ENCODE peak calls at places on chromosomes 12 and 14, in four cellular contexts. U, I, H and E are unnamed samples. For H3K9me3, the result is how much of the 10 kb centered on the place peaks cover.

GRCh38 chr12:59405992-59406391 is 189.8 kb upstream of the SLC16A7 start:
- DNase-seq in U (no peak), H (no peak), I (no peak), E (no peak)

GRCh38 chr12:16636435-16637055 is 30.6 kb upstream of the LMO3 start:
- DNase-seq in I (no peak), U (no peak), H (no peak), E (no peak)

GRCh38 chr14:32702571-32702970 is 236.1 kb upstream of the NPAS3 start:
- DNase-seq in I (peak), H (no peak), U (peak), E (peak)

GRCh38 chr14:101909371-101910096 is 54.8 kb upstream of the DYNC1H1 start:
- DNase-seq in U (no peak), I (no peak), H (no peak), E (no peak)

GRCh38 chr12:77104792-77105191 is 39.4 kb upstream of the E2F7 start:
- DNase-seq in I (no peak), U (no peak), H (no peak), E (no peak)

GRCh38 chr12:107337354-107338095 is 244.2 kb upstream of the CRY1 start:
- DNase-seq in H (no peak), I (no peak), U (no peak), E (no peak)

GRCh38 chr12:5546616-5547015 is 114.7 kb downstream of the NTF3 start:
- DNase-seq in H (no peak), I (no peak), U (no peak), E (no peak)

GRCh38 chr14:32230181-32230580 is 27.1 kb upstream of the RNU6-8 start:
- DNase-seq in H (no peak), I (no peak), U (no peak), E (no peak)

GRCh38 chr12:89126712-89127111 is 225.6 kb downstream of the DUSP6 start:
- DNase-seq in I (no peak), U (no peak), H (no peak), E (no peak)

GRCh38 chr12:99059824-99060526 is 414.9 kb downstream of the APAF1 start:
- DNase-seq in I (no peak), U (no peak), H (no peak), E (no peak)

GRCh38 chr14:105525861-105526780 is at the start of gene TMEM121:
- DNase-seq in I (no peak), U (no peak), H (no peak), E (peak)

GRCh38 chr14:105478624-105479305 is 4.1 kb downstream of the CRIP2 start:
- DNase-seq in I (no peak), H (no peak), U (no peak), E (peak)

GRCh38 chr14:63192085-63192484 is 12.2 kb upstream of the RHOJ start:
- DNase-seq in U (no peak), I (no peak), H (no peak), E (no peak)

GRCh38 chr12:51818567-51819300 is 29.8 kb downstream of the FIGNL2 start:
- DNase-seq in H (no peak), I (no peak), U (no peak), E (no peak)

GRCh38 chr12:53746592-53747491 is 4.9 kb downstream of the CISTR start:
- DNase-seq in H (peak), U (peak), I (peak), E (peak)

GRCh38 chr12:20950248-20950647 is 139.7 kb downstream of the SLCO1B3 start:
- DNase-seq in H (peak), I (no peak), U (peak), E (no peak)

GRCh38 chr12:15240898-15241297 is 19.7 kb upstream of the RERG start:
- DNase-seq in H (no peak), U (no peak), I (no peak), E (no peak)

GRCh38 chr14:72809063-72809462 is 84.8 kb downstream of the DPF3 start:
- DNase-seq in H (no peak), U (no peak), I (no peak), E (no peak)

GRCh38 chr12:75635606-75636444 is 124.4 kb upstream of the KRR1 start:
- DNase-seq in H (no peak), I (no peak), U (no peak), E (no peak)

GRCh38 chr14:79510659-79511058 is 700.6 kb downstream of the DIO2 start:
- DNase-seq in U (no peak), I (no peak), H (no peak), E (no peak)

GRCh38 chr14:36450550-36450949 is 69.5 kb downstream of the NKX2-1 start:
- DNase-seq in I (no peak), H (no peak), U (no peak), E (no peak)

GRCh38 chr12:108468149-108468968 is 46.7 kb upstream of the FICD start:
- DNase-seq in U (peak), H (peak), I (no peak), E (no peak)

GRCh38 chr14:82855912-82856381 is 1322.3 kb upstream of the SEL1L start:
- DNase-seq in I (no peak), U (no peak), H (peak), E (no peak)

GRCh38 chr12:96156211-96156610 is 38.0 kb upstream of the ELK3 start:
- DNase-seq in I (no peak), H (no peak), U (no peak), E (no peak)

GRCh38 chr14:58746261-58746660 is 108.5 kb downstream of the DACT1 start:
- DNase-seq in H (peak), U (no peak), I (no peak), E (no peak)

GRCh38 chr12:40921563-40922163 is 229.4 kb downstream of the CNTN1 start:
- DNase-seq in I (no peak), U (no peak), H (peak), E (no peak)

GRCh38 chr12:100391856-100392255 is 35.0 kb downstream of the SLC17A8 start:
- DNase-seq in H (peak), I (no peak), U (no peak), E (no peak)

GRCh38 chr12:7351177-7351576 is 47.3 kb downstream of the ACSM4 start:
- DNase-seq in H (no peak), I (no peak), U (no peak), E (no peak)

GRCh38 chr12:622420-622819 is 40.8 kb downstream of the NINJ2 start:
- DNase-seq in U (no peak), I (no peak), H (no peak), E (no peak)

GRCh38 chr14:29821665-29822429 is 105.8 kb downstream of the PRKD1 start:
- DNase-seq in I (no peak), U (no peak), H (no peak), E (no peak)

GRCh38 chr14:99564256-99564902 is 39.6 kb downstream of the CCDC85C start:
- DNase-seq in U (no peak), H (peak), I (no peak), E (no peak)

GRCh38 chr12:54368709-54369596 is 4.7 kb upstream of the GPR84 start:
- DNase-seq in U (no peak), H (peak), I (peak), E (peak)

GRCh38 chr14:49961270-49962222 is 68.7 kb downstream of the ARF6 start:
- DNase-seq in H (no peak), I (no peak), U (no peak), E (no peak)

GRCh38 chr12:17992002-17992656 is 97.9 kb downstream of the RERGL start:
- DNase-seq in H (peak), I (no peak), U (peak), E (no peak)

GRCh38 chr12:6465467-6466183 is 4.9 kb downstream of the VAMP1 start:
- DNase-seq in H (peak), I (no peak), U (peak), E (no peak)

GRCh38 chr14:25909361-25909760 is 688.5 kb downstream of the NOVA1 start:
- DNase-seq in U (no peak), H (no peak), I (no peak), E (no peak)
- H3K9me3 ChIP-seq in U (under half), H (under half), I (under half), E (under half)

DNA sequence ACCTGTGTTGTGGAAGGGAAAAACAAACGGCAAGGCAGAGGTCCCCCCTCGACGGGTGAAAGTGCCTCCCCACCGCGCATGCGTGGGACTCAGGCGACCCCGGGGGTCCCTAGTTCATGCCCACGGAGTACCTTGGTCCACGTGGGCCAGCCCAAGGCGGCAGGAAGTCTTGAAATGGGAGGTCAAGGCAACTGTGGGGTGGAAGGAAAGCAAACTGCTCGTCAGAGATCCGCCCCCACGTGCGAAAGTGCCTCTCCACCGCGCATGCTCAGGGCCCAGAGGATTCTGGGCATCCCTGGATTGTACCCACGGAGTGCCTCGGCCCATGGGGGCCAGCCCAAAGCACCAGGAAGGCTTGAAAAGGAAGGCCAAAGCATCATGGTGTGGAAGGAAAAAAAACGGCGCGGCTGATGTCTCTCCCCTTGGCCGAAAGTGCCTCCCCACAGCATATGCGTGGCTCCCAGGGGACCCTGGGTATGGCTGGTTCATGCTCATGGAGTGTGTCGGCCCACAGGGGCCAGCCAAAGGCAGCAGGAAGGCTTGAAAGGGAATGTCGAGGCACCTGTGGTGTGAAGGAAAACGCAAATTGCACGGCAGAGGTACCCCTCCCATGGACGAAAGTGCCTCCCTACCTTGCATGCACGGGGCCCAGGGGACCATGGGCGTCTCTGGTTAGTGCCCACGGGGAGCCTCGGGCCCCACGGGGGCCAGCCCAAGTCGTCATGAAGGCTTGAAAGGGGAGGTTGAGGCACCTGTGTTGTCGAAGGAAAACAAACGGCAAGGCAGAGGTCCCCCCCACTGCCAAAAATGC is 369.7 kb downstream of the ALG10 start:
- DNase-seq in H (no peak), U (no peak), I (peak), E (no peak)
- H3K9me3 ChIP-seq in H (under half), U (under half), I (under half), E (under half)

DNA sequence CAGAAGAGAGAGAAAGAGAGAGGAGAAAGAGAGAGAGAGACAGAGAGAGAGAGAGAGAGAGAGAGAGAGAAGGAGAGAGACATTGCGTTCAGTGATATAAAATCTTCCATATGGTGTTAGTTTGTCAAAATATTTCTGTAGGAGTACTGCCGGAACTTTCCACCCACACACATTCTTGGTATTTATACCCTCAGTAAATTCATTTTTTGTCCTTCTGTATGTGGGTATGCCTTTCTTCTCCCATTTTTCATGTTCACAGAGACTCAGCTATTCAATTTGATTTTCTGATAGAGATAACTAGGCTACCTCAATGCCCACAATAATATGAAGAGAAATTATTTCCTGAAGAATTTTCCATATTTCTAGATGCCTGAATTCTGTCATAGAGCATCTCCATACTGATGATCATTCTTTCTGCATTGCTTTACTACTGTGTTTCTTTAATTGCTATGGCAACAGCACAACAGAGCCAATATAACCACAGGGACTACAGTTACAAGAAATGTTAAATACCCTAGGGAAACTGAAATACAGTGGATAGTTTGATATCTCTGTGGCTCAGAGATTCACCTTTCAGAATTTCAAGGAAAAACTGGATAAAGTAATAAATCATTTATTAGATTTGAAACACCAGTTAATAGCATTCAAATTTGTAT is 266.8 kb downstream of the LRFN5 start:
- DNase-seq in I (no peak), U (no peak), H (no peak), E (no peak)
- H3K9me3 ChIP-seq in I (under half), U (under half), H (under half), E (under half)

GRCh38 chr12:101710289-101710688 is 12.8 kb downstream of the CHPT1 start:
- DNase-seq in I (no peak), U (no peak), H (peak), E (no peak)
- H3K9me3 ChIP-seq in I (under half), U (under half), H (under half), E (under half)

DNA sequence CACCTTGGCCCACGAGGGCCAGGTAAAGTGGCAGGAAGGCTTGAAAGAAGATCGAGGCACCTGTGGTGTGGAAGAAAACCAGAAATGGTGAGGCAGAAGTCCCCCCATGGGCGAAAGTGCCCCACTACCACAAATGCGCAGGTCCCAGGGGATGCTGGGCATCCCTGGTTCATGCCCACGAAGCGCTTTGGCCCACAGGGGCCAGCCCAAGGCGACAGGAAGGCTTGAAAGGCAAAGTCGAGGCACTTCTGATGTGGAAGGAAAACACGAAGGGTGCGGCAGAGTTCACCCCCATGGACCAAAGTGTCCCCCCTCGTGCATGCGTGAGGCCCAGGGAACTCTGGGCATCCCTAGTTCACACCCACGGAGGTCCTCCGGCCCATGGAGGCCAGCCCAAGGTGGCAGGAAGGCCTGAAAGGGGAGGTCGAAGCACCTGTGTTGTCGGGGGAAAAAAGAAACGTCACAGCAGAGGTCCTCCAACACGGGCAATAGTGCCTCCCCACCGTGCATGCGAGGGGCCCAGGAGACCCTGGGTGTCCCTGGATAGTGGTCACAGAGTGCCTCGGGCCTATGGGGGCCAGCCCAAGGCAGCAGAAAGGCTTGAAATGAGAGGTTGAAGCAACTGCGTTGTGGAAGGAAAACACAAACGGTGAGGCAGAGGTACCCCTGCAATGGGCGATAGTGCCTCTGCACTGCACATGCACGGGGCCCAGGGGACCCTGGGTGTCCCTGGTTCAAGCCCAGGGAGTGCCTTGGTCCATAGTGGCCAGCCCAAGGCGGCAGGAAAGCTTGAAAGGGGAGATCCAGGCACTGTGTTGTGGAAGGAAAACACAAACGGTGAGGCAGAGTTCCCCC is 373.9 kb downstream of the ALG10 start:
- DNase-seq in H (no peak), U (no peak), I (peak), E (peak)
- H3K9me3 ChIP-seq in H (under half), U (under half), I (under half), E (under half)

GRCh38 chr14:46951103-46951502 is 299.5 kb upstream of the RPL10L start:
- DNase-seq in U (no peak), H (no peak), I (no peak), E (no peak)
- H3K9me3 ChIP-seq in U (under half), H (under half), I (under half), E (under half)